ENCODE peak calls at places on chromosomes 5 and 9, in ten cellular contexts. J is HCT116; K is fibroblast of lung; Z is AG10803; U is ovary; Q is lung; X is CD8-positive, alpha-beta T cell; R is Peyer's patch; S is Panc1; W is brain microvascular endothelial cell. T is an unnamed sample.

GRCh38 chr5:33195431-33196128 is 245.2 kb upstream of the TARS1 start:
- DNase-seq in Q (no peak), R (no peak), Z (peak; percentile 89), W (peak; percentile 25), J (no peak), U (no peak), S (no peak), K (peak; percentile 47), X (no peak), T (peak; percentile 44)

GRCh38 chr9:34371886-34372597 is 4.7 kb downstream of the MYORG start:
- DNase-seq in Z (no peak), Q (peak; percentile 13), R (no peak), X (no peak), S (no peak), U (no peak), W (no peak), J (no peak), K (no peak), T (no peak)

GRCh38 chr9:85172001-85172978 is 502.8 kb downstream of the NTRK2 start:
- DNase-seq in U (no peak), X (no peak), J (no peak), Z (no peak), W (no peak), R (no peak), Q (no peak), S (no peak), K (no peak), T (no peak)

GRCh38 chr5:32217886-32218396 is 43.8 kb upstream of the GOLPH3 start:
- DNase-seq in R (no peak), Z (no peak), Q (no peak), X (no peak), S (no peak), W (no peak), U (no peak), K (peak; percentile 36), J (no peak), T (no peak)

GRCh38 chr5:108642170-108642906 is 105.4 kb upstream of the FER start:
- DNase-seq in Q (peak; percentile 51), Z (peak; percentile 64), U (no peak), W (peak; percentile 75), X (peak; percentile 22), R (no peak), J (peak; percentile 69), K (peak; percentile 72), S (peak; percentile 46), T (peak; percentile 40)

GRCh38 chr5:84384604-84385575 is at the start of gene EDIL3:
- DNase-seq in K (peak; percentile 54), U (peak; percentile 40), R (peak; percentile 48), X (no peak), Q (no peak), J (no peak), Z (peak; percentile 29), W (peak; percentile 44), S (no peak), T (no peak)

GRCh38 chr5:62082370-62082778 is 223.6 kb upstream of the KIF2A start:
- DNase-seq in S (peak; percentile 5), K (peak; percentile 58), Q (no peak), U (no peak), W (peak; percentile 57), Z (peak; percentile 58), R (no peak), X (no peak), J (peak; percentile 29), T (no peak)

GRCh38 chr9:130660683-130661460 is 3.5 kb upstream of the PRDM12 start:
- DNase-seq in W (no peak), J (no peak), X (no peak), S (no peak), U (no peak), Z (no peak), K (no peak), R (peak; percentile 37), Q (no peak), T (no peak)

GRCh38 chr5:106523842-106524241 is 1146.9 kb downstream of the EFNA5 start:
- DNase-seq in Q (no peak), R (no peak), W (no peak), X (no peak), Z (no peak), J (no peak), U (no peak), K (no peak), S (peak; percentile 2), T (no peak)

GRCh38 chr5:151937851-151938250 is 13.2 kb upstream of the GLRA1 start:
- DNase-seq in Z (no peak), R (no peak), U (no peak), W (no peak), S (no peak), J (no peak), Q (no peak), X (no peak), K (no peak), T (no peak)

GRCh38 chr9:117403848-117404247 is 11.0 kb downstream of the ASTN2 start:
- DNase-seq in U (no peak), X (no peak), S (no peak), K (no peak), Z (no peak), R (no peak), Q (no peak), J (no peak), W (no peak), T (no peak)

GRCh38 chr9:676780-677458 is 164.6 kb upstream of the DMRT1 start:
- DNase-seq in S (no peak), X (no peak), R (no peak), Q (peak; percentile 22), U (no peak), W (no peak), J (no peak), K (no peak), Z (no peak), T (no peak)

GRCh38 chr5:144896473-144896872 is 725.8 kb downstream of the KCTD16 start:
- DNase-seq in Z (no peak), U (no peak), W (no peak), S (no peak), X (no peak), R (no peak), Q (no peak), J (no peak), K (no peak), T (no peak)

GRCh38 chr5:11547730-11548129 is 356.5 kb downstream of the CTNND2 start:
- DNase-seq in R (no peak), J (no peak), Z (no peak), K (no peak), X (no peak), S (no peak), Q (no peak), W (no peak), U (no peak), T (no peak)

GRCh38 chr5:65825388-65826328 is 100.7 kb upstream of the ERBIN start:
- DNase-seq in S (no peak), K (no peak), Z (no peak), W (no peak), X (no peak), Q (no peak), J (no peak), R (no peak), U (no peak), T (no peak)

GRCh38 chr5:52787600-52788504 is at the start of the genes ITGA1 and PELO:
- DNase-seq in U (peak; percentile 74), Q (peak; percentile 78), R (peak; percentile 86), S (no peak), W (peak; percentile 83), K (peak; percentile 88), Z (peak; percentile 84), J (peak; percentile 59), X (peak; percentile 32), T (no peak)
- TF ChIP-seq CTCF in U (peak; percentile 43), Q (peak; percentile 14), R (peak; percentile 37), S (peak; percentile 45), W (peak; percentile 31), K (peak; percentile 24), Z (peak; percentile 21), J (peak; percentile 31), X (peak; percentile 36), T (no peak)

GRCh38 chr9:87595605-87596004 is 97.9 kb downstream of the DAPK1 start:
- DNase-seq in X (no peak), S (no peak), U (no peak), W (no peak), Q (no peak), Z (no peak), R (no peak), K (no peak), J (no peak), T (no peak)
- H3K4me3 ChIP-seq in X (no peak overlapping the region), S (no peak overlapping the region), U (no peak overlapping the region), W (no peak overlapping the region), Q (no peak overlapping the region), Z (no peak overlapping the region), R (no peak overlapping the region), K (no peak overlapping the region), J (no peak overlapping the region), T (no peak overlapping the region)

DNA sequence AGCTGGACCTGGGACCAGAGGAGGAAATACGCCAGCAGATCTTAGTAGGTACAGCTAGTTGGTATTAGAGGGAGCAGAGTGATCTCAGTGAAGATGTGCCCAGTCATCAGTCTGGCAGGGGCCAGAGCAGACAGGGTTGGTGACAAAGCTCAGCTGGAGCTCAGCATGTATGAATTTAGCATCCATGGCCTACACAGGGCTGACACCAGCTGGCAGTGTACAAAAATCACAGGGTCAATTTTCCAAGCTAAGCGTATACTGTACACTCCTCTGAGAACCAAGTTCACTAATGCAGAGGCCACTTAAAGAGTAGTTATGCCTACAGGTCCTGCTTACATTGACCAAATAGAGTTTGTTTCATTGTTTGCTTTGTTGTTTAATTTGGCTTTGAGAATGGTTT is 146.6 kb downstream of the SLC24A2 start:
- DNase-seq in R (no peak), S (no peak), Q (no peak), W (no peak), U (no peak), J (no peak), Z (no peak), K (no peak), X (no peak), T (no peak)
- TF ChIP-seq CTCF in R (no peak), S (no peak), Q (no peak), W (no peak), U (no peak), J (no peak), Z (no peak), K (no peak), X (no peak), T (no peak)

DNA sequence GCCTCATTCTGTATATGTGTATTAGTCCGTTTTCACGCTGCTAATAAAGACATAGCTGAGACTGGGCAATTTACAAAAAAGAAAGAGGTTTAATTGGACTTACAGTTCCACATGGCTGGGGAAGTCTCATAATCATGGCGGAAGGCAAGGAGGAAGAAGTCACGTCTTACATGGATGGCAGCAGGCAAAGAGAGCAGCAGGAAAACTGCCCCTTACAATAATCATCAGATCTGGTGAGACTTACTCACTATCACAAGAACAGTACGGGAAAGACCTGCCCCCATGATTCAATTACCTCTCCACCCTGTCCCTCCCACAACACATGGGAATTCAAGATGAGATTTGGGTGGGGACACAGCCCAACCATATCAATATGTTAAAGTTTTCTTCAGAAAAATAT is 49.8 kb upstream of the GPBP1 start:
- DNase-seq in Q (no peak), K (no peak), S (no peak), U (no peak), X (no peak), Z (no peak), R (no peak), W (no peak), J (no peak), T (no peak)
- H3K4me3 ChIP-seq in Q (no peak overlapping the region), K (no peak overlapping the region), S (no peak overlapping the region), U (no peak overlapping the region), X (no peak overlapping the region), Z (no peak overlapping the region), R (no peak overlapping the region), W (no peak overlapping the region), J (no peak overlapping the region), T (no peak overlapping the region)

T was measured in astrocyte of the cerebellum.